ENCODE peak calls at places on chromosome 17, in seven cellular contexts. One of them, this sample, is unnamed.

GRCh38 chr17:79741401-79741750 is 10.6 kb downstream of the ENPP7 start:
- DNase-seq in adipocyte: no peak
- DNase-seq in kidney epithelial cell: no peak
- DNase-seq in lower lobe of right lung: no peak
- DNase-seq in ascending aorta: no peak
- DNase-seq in AG10803: no peak
- DNase-seq in GM12865: no peak
- DNase-seq in this sample: no peak

GRCh38 chr17:38906429-38907172 is 18.8 kb upstream of the LASP1NB start:
- DNase-seq in adipocyte: no peak
- DNase-seq in kidney epithelial cell: no peak
- DNase-seq in lower lobe of right lung: no peak
- DNase-seq in ascending aorta: no peak
- DNase-seq in AG10803: no peak
- DNase-seq in GM12865: no peak
- DNase-seq in this sample: no peak

GRCh38 chr17:10843806-10844205 is 5.9 kb upstream of the PIRT start:
- DNase-seq in adipocyte: peak; percentile 2
- DNase-seq in kidney epithelial cell: no peak
- DNase-seq in lower lobe of right lung: no peak
- DNase-seq in ascending aorta: no peak
- DNase-seq in AG10803: no peak
- DNase-seq in GM12865: no peak
- DNase-seq in this sample: no peak

GRCh38 chr17:78796134-78796900 is 14.2 kb upstream of the CYTH1 start:
- DNase-seq in adipocyte: no peak
- DNase-seq in kidney epithelial cell: no peak
- DNase-seq in lower lobe of right lung: peak; percentile 42
- DNase-seq in ascending aorta: no peak
- DNase-seq in AG10803: no peak
- DNase-seq in GM12865: no peak
- DNase-seq in this sample: no peak

GRCh38 chr17:65975878-65976277 is 216.1 kb downstream of the CEP112 start:
- DNase-seq in adipocyte: no peak
- DNase-seq in kidney epithelial cell: no peak
- DNase-seq in lower lobe of right lung: no peak
- DNase-seq in ascending aorta: no peak
- DNase-seq in AG10803: no peak
- DNase-seq in GM12865: no peak
- DNase-seq in this sample: no peak

GRCh38 chr17:13503526-13503925 is 98.2 kb downstream of the HS3ST3A1 start:
- DNase-seq in adipocyte: no peak
- DNase-seq in kidney epithelial cell: no peak
- DNase-seq in lower lobe of right lung: no peak
- DNase-seq in ascending aorta: no peak
- DNase-seq in AG10803: no peak
- DNase-seq in GM12865: no peak
- DNase-seq in this sample: no peak

GRCh38 chr17:15263206-15263579 is 1.9 kb downstream of the PMP22 start:
- DNase-seq in adipocyte: peak; percentile 90
- DNase-seq in kidney epithelial cell: no peak
- DNase-seq in lower lobe of right lung: peak; percentile 71
- DNase-seq in ascending aorta: peak; percentile 96
- DNase-seq in AG10803: peak; percentile 91
- DNase-seq in GM12865: no peak
- DNase-seq in this sample: peak; percentile 97

GRCh38 chr17:5759501-5759925 is 175.2 kb upstream of the NLRP1 start:
- DNase-seq in adipocyte: no peak
- DNase-seq in kidney epithelial cell: no peak
- DNase-seq in lower lobe of right lung: no peak
- DNase-seq in ascending aorta: no peak
- DNase-seq in AG10803: no peak
- DNase-seq in GM12865: no peak
- DNase-seq in this sample: peak; percentile 62

GRCh38 chr17:4276514-4276913 is 12.7 kb upstream of the ANKFY1 start:
- DNase-seq in adipocyte: peak; percentile 54
- DNase-seq in kidney epithelial cell: no peak
- DNase-seq in lower lobe of right lung: no peak
- DNase-seq in ascending aorta: no peak
- DNase-seq in AG10803: peak; percentile 50
- DNase-seq in GM12865: no peak
- DNase-seq in this sample: peak; percentile 13

GRCh38 chr17:39919087-39919683 is 750 bp upstream of the GSDMB start:
- DNase-seq in adipocyte: no peak
- DNase-seq in kidney epithelial cell: no peak
- DNase-seq in lower lobe of right lung: no peak
- DNase-seq in ascending aorta: no peak
- DNase-seq in AG10803: no peak
- DNase-seq in GM12865: no peak
- DNase-seq in this sample: no peak

GRCh38 chr17:63973930-63974593 is 1.3 kb upstream of the SCN4A start:
- DNase-seq in adipocyte: no peak
- DNase-seq in kidney epithelial cell: no peak
- DNase-seq in lower lobe of right lung: no peak
- DNase-seq in ascending aorta: no peak
- DNase-seq in AG10803: peak; percentile 28
- DNase-seq in GM12865: no peak
- DNase-seq in this sample: no peak

GRCh38 chr17:29433551-29433950 is 43.4 kb downstream of the TAOK1 start:
- DNase-seq in adipocyte: no peak
- DNase-seq in kidney epithelial cell: no peak
- DNase-seq in lower lobe of right lung: peak; percentile 53
- DNase-seq in ascending aorta: no peak
- DNase-seq in AG10803: no peak
- DNase-seq in GM12865: peak; percentile 34
- DNase-seq in this sample: no peak

GRCh38 chr17:17289701-17290100 is 8.7 kb upstream of the COPS3 start:
- DNase-seq in adipocyte: no peak
- DNase-seq in kidney epithelial cell: no peak
- DNase-seq in lower lobe of right lung: no peak
- DNase-seq in ascending aorta: no peak
- DNase-seq in AG10803: no peak
- DNase-seq in GM12865: no peak
- DNase-seq in this sample: no peak

GRCh38 chr17:49787932-49788442 is 494 bp upstream of the KAT7 start:
- DNase-seq in adipocyte: no peak
- DNase-seq in kidney epithelial cell: no peak
- DNase-seq in lower lobe of right lung: no peak
- DNase-seq in ascending aorta: no peak
- DNase-seq in AG10803: peak; percentile 31
- DNase-seq in GM12865: peak; percentile 67
- DNase-seq in this sample: no peak

GRCh38 chr17:50629902-50630301 is 4.8 kb upstream of the ABCC3 start:
- DNase-seq in adipocyte: no peak
- DNase-seq in kidney epithelial cell: no peak
- DNase-seq in lower lobe of right lung: no peak
- DNase-seq in ascending aorta: no peak
- DNase-seq in AG10803: peak; percentile 45
- DNase-seq in GM12865: no peak
- DNase-seq in this sample: no peak

GRCh38 chr17:28505986-28506665 is at the start of gene FOXN1:
- DNase-seq in adipocyte: no peak
- DNase-seq in kidney epithelial cell: no peak
- DNase-seq in lower lobe of right lung: peak; percentile 37
- DNase-seq in ascending aorta: no peak
- DNase-seq in AG10803: no peak
- DNase-seq in GM12865: no peak
- DNase-seq in this sample: no peak

GRCh38 chr17:19978206-19978802 is 676 bp upstream of the AKAP10 start:
- DNase-seq in adipocyte: no peak
- DNase-seq in kidney epithelial cell: no peak
- DNase-seq in lower lobe of right lung: peak; percentile 79
- DNase-seq in ascending aorta: no peak
- DNase-seq in AG10803: peak; percentile 3
- DNase-seq in GM12865: no peak
- DNase-seq in this sample: peak; percentile 8

GRCh38 chr17:57401556-57402488 is 145.5 kb downstream of the MSI2 start:
- DNase-seq in adipocyte: no peak
- DNase-seq in kidney epithelial cell: no peak
- DNase-seq in lower lobe of right lung: no peak
- DNase-seq in ascending aorta: no peak
- DNase-seq in AG10803: no peak
- DNase-seq in GM12865: peak; percentile 17
- DNase-seq in this sample: no peak

DNA sequence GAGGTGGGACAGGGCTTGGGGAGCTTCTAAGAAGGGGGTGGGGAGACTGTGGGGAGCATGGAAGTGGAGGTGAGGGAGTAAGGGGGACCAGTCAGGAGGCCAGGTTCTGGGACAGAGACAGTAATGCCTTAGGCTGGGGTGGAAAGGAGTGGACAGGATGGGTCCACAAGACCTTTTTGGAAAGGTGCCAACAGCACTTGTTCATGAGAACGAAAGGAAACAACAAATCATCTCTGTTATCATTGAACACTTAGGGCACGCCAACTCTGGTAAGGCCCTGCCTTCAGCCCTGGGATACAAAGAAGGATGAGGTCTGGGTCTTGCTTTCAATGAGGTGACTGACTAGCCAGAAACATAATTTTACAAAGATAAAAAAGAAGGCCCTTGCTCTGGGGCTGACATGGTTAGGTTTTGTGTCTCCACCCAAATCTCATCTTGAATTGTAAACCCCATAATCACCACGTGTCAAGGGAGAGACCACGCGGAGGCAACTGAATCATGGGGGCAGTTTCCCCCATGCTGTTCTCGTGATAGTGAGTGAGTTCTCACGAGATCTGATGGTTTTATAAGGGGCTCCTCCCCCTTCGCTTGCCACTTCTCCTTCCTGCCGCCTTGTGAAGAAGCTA is 113.8 kb downstream of the SLC39A11 start:
- DNase-seq in adipocyte: no peak
- DNase-seq in kidney epithelial cell: no peak
- DNase-seq in lower lobe of right lung: no peak
- DNase-seq in ascending aorta: no peak
- DNase-seq in AG10803: no peak
- DNase-seq in GM12865: no peak
- DNase-seq in this sample: no peak
- H3K4me3 ChIP-seq in adipocyte: no peak overlapping the region
- H3K4me3 ChIP-seq in kidney epithelial cell: no peak overlapping the region
- H3K4me3 ChIP-seq in lower lobe of right lung: no peak overlapping the region
- H3K4me3 ChIP-seq in ascending aorta: no peak overlapping the region
- H3K4me3 ChIP-seq in AG10803: no peak overlapping the region
- H3K4me3 ChIP-seq in GM12865: no peak overlapping the region
- H3K4me3 ChIP-seq in this sample: no peak overlapping the region

GRCh38 chr17:7313890-7314718 is 1.1 kb downstream of the GPS2 start:
- DNase-seq in adipocyte: no peak
- DNase-seq in kidney epithelial cell: no peak
- DNase-seq in lower lobe of right lung: no peak
- DNase-seq in ascending aorta: no peak
- DNase-seq in AG10803: peak; percentile 20
- DNase-seq in GM12865: peak; percentile 47
- DNase-seq in this sample: no peak
- H3K4me3 ChIP-seq in adipocyte: peak overlapping the region; percentile 90
- H3K4me3 ChIP-seq in kidney epithelial cell: peak overlapping the region; percentile 69
- H3K4me3 ChIP-seq in lower lobe of right lung: peak overlapping the region; percentile 92
- H3K4me3 ChIP-seq in ascending aorta: peak overlapping the region; percentile 88
- H3K4me3 ChIP-seq in AG10803: peak overlapping the region; percentile 79
- H3K4me3 ChIP-seq in GM12865: peak overlapping the region; percentile 64
- H3K4me3 ChIP-seq in this sample: peak overlapping the region; percentile 90

GRCh38 chr17:76561799-76562268 is 22.0 kb downstream of the PRCD start:
- DNase-seq in adipocyte: peak; percentile 49
- DNase-seq in kidney epithelial cell: no peak
- DNase-seq in lower lobe of right lung: no peak
- DNase-seq in ascending aorta: no peak
- DNase-seq in AG10803: peak; percentile 89
- DNase-seq in GM12865: no peak
- DNase-seq in this sample: peak; percentile 46

GRCh38 chr17:76560877-76561221 is 21.0 kb downstream of the PRCD start:
- DNase-seq in adipocyte: no peak
- DNase-seq in kidney epithelial cell: no peak
- DNase-seq in lower lobe of right lung: no peak
- DNase-seq in ascending aorta: no peak
- DNase-seq in AG10803: no peak
- DNase-seq in GM12865: peak; percentile 43
- DNase-seq in this sample: no peak

GRCh38 chr17:76558210-76559095 is 18.6 kb downstream of the PRCD start:
- DNase-seq in adipocyte: peak; percentile 64
- DNase-seq in kidney epithelial cell: no peak
- DNase-seq in lower lobe of right lung: no peak
- DNase-seq in ascending aorta: no peak
- DNase-seq in AG10803: no peak
- DNase-seq in GM12865: peak; percentile 31
- DNase-seq in this sample: peak; percentile 53

GRCh38 chr17:76561332-76561731 is 21.5 kb downstream of the PRCD start:
- DNase-seq in adipocyte: no peak
- DNase-seq in kidney epithelial cell: no peak
- DNase-seq in lower lobe of right lung: no peak
- DNase-seq in ascending aorta: no peak
- DNase-seq in AG10803: no peak
- DNase-seq in GM12865: peak; percentile 77
- DNase-seq in this sample: no peak

GRCh38 chr17:76560036-76560876 is 20.4 kb downstream of the PRCD start:
- DNase-seq in adipocyte: no peak
- DNase-seq in kidney epithelial cell: no peak
- DNase-seq in lower lobe of right lung: no peak
- DNase-seq in ascending aorta: no peak
- DNase-seq in AG10803: no peak
- DNase-seq in GM12865: peak; percentile 25
- DNase-seq in this sample: no peak
- H3K4me3 ChIP-seq in adipocyte: peak overlapping the region; percentile 100
- H3K4me3 ChIP-seq in kidney epithelial cell: no peak overlapping the region
- H3K4me3 ChIP-seq in lower lobe of right lung: peak overlapping the region; percentile 87
- H3K4me3 ChIP-seq in ascending aorta: no peak overlapping the region
- H3K4me3 ChIP-seq in AG10803: no peak overlapping the region
- H3K4me3 ChIP-seq in GM12865: peak overlapping the region; percentile 91
- H3K4me3 ChIP-seq in this sample: no peak overlapping the region

GRCh38 chr17:74842146-74842598 is 17.5 kb downstream of the GRIN2C start:
- DNase-seq in adipocyte: no peak
- DNase-seq in kidney epithelial cell: no peak
- DNase-seq in lower lobe of right lung: no peak
- DNase-seq in ascending aorta: no peak
- DNase-seq in AG10803: no peak
- DNase-seq in GM12865: no peak
- DNase-seq in this sample: no peak

GRCh38 chr17:74840500-74840899 is 19.2 kb downstream of the GRIN2C start:
- DNase-seq in adipocyte: no peak
- DNase-seq in kidney epithelial cell: no peak
- DNase-seq in lower lobe of right lung: no peak
- DNase-seq in ascending aorta: no peak
- DNase-seq in AG10803: no peak
- DNase-seq in GM12865: no peak
- DNase-seq in this sample: no peak

GRCh38 chr17:74842599-74843351 is 16.9 kb downstream of the GRIN2C start:
- DNase-seq in adipocyte: peak; percentile 76
- DNase-seq in kidney epithelial cell: no peak
- DNase-seq in lower lobe of right lung: peak; percentile 87
- DNase-seq in ascending aorta: peak; percentile 72
- DNase-seq in AG10803: peak; percentile 53
- DNase-seq in GM12865: peak; percentile 23
- DNase-seq in this sample: peak; percentile 44

GRCh38 chr17:74840989-74841666 is 18.6 kb downstream of the GRIN2C start:
- DNase-seq in adipocyte: peak; percentile 24
- DNase-seq in kidney epithelial cell: no peak
- DNase-seq in lower lobe of right lung: peak; percentile 73
- DNase-seq in ascending aorta: peak; percentile 73
- DNase-seq in AG10803: peak; percentile 39
- DNase-seq in GM12865: no peak
- DNase-seq in this sample: peak; percentile 51

DNA sequence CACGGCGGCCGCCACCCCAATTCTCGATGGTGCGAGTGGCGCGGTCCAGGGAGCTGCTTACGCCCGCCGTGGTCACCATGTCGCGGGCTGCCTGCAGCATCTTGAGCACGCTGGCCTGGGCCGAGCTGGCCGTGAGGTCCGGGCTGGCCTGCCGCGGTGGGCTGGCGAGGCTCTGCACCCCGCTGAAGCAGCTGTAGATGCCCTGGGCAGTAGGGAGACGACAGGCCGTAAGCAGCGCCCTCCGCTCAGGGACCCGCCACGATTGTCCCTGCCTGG is 16.4 kb downstream of the GRIN2C start:
- DNase-seq in adipocyte: no peak
- DNase-seq in kidney epithelial cell: no peak
- DNase-seq in lower lobe of right lung: no peak
- DNase-seq in ascending aorta: no peak
- DNase-seq in AG10803: no peak
- DNase-seq in GM12865: no peak
- DNase-seq in this sample: no peak
- H3K4me3 ChIP-seq in adipocyte: no peak overlapping the region
- H3K4me3 ChIP-seq in kidney epithelial cell: no peak overlapping the region
- H3K4me3 ChIP-seq in lower lobe of right lung: peak overlapping the region; percentile 51
- H3K4me3 ChIP-seq in ascending aorta: peak overlapping the region; percentile 66
- H3K4me3 ChIP-seq in AG10803: no peak overlapping the region
- H3K4me3 ChIP-seq in GM12865: no peak overlapping the region
- H3K4me3 ChIP-seq in this sample: no peak overlapping the region